ENCODE peak calls at places on chromosomes 12 and 14, in four cellular contexts. I is T-cell, Q is hypothalamus, B is SK-N-DZ. R is an unnamed sample.

GRCh38 chr14:68975667-68976066 is 3.4 kb downstream of the ACTN1 start:
- DNase-seq in I (no peak), Q (no peak), B (no peak), R (no peak)

GRCh38 chr12:4277856-4278581 is 4.5 kb downstream of the CCND2 start:
- DNase-seq in I (no peak), Q (no peak), B (no peak), R (no peak)

GRCh38 chr12:80848858-80849257 is 88.9 kb downstream of the LIN7A start:
- DNase-seq in I (no peak), Q (no peak), B (no peak), R (no peak)

GRCh38 chr14:45838597-45838996 is 585.6 kb upstream of the MIS18BP1 start:
- DNase-seq in I (no peak), Q (no peak), B (peak), R (no peak)

GRCh38 chr12:111287125-111287900 is 81.6 kb downstream of the PHETA1 start:
- DNase-seq in I (no peak), Q (no peak), B (peak), R (no peak)

GRCh38 chr12:124381454-124382207 is 86.7 kb downstream of the RFLNA start:
- DNase-seq in I (no peak), Q (peak), B (no peak), R (peak)

GRCh38 chr14:40574780-40575179 is 1031.9 kb upstream of the LRFN5 start:
- DNase-seq in I (no peak), Q (no peak), B (no peak), R (no peak)

GRCh38 chr12:47820631-47821345 is 1.1 kb upstream of the HDAC7 start:
- DNase-seq in I (no peak), Q (no peak), B (no peak), R (no peak)

GRCh38 chr14:36129181-36129580 is 47.3 kb downstream of the PTCSC3 start:
- DNase-seq in I (no peak), Q (no peak), B (no peak), R (no peak)

GRCh38 chr14:96267336-96267735 is 11.3 kb downstream of the BDKRB1 start:
- DNase-seq in I (no peak), Q (no peak), B (no peak), R (no peak)

GRCh38 chr12:30764251-30764650 is 9.5 kb upstream of the CAPRIN2 start:
- DNase-seq in I (no peak), Q (no peak), B (no peak), R (no peak)

GRCh38 chr12:20629414-20630156 is 65.5 kb upstream of the SLCO1C1 start:
- DNase-seq in I (no peak), Q (no peak), B (no peak), R (no peak)